ENCODE peak calls at places on chromosome 14, in seven cellular contexts. D is cardiac muscle cell, S is H7, E is tibial nerve, L is astrocyte of the spinal cord, A is cardiac fibroblast, G is epithelial cell of esophagus. W is an unnamed sample.

GRCh38 chr14:104724981-104725771 is 1.1 kb downstream of the ADSS1 start:
- DNase-seq in D (peak; percentile 62), S (peak; percentile 93), E (no peak), L (peak; percentile 33), A (peak; percentile 65), G (no peak), W (no peak)

GRCh38 chr14:22333408-22334274 is 255.4 kb downstream of the DAD1 start:
- DNase-seq in D (peak; percentile 50), S (no peak), E (no peak), L (peak; percentile 61), A (peak; percentile 39), G (peak; percentile 89), W (no peak)

GRCh38 chr14:92657457-92658142 is 90.8 kb downstream of the LGMN start:
- DNase-seq in D (no peak), S (peak; percentile 64), E (peak; percentile 53), L (no peak), A (no peak), G (no peak), W (no peak)

GRCh38 chr14:50335389-50335788 is 23.3 kb downstream of the DMAC2L start:
- DNase-seq in D (peak; percentile 82), S (peak; percentile 54), E (peak; percentile 69), L (peak; percentile 83), A (peak; percentile 73), G (peak; percentile 12), W (no peak)

GRCh38 chr14:94424371-94424770 is 28.2 kb downstream of the SERPINA11 start:
- DNase-seq in D (no peak), S (no peak), E (no peak), L (no peak), A (no peak), G (no peak), W (no peak)

GRCh38 chr14:68141531-68142088 is 322.0 kb downstream of the RAD51B start:
- DNase-seq in D (peak; percentile 53), S (no peak), E (no peak), L (peak; percentile 29), A (peak; percentile 46), G (peak; percentile 65), W (no peak)

GRCh38 chr14:52175982-52176502 is 91.5 kb upstream of the PTGDR start:
- DNase-seq in D (no peak), S (no peak), E (no peak), L (no peak), A (no peak), G (no peak), W (peak; percentile 82)

GRCh38 chr14:61472801-61473376 is 151.5 kb downstream of the PRKCH start:
- DNase-seq in D (peak; percentile 52), S (no peak), E (no peak), L (no peak), A (peak; percentile 41), G (no peak), W (peak; percentile 87)

GRCh38 chr14:104550340-104550848 is 29.2 kb upstream of the C14orf180 start:
- DNase-seq in D (no peak), S (peak; percentile 21), E (no peak), L (no peak), A (no peak), G (no peak), W (no peak)

GRCh38 chr14:24252289-24253124 is 10.1 kb upstream of the TINF2 start:
- DNase-seq in D (no peak), S (peak; percentile 24), E (no peak), L (no peak), A (no peak), G (no peak), W (no peak)

GRCh38 chr14:48748151-48748550 is 838.0 kb downstream of the RPS29 start:
- DNase-seq in D (no peak), S (no peak), E (no peak), L (no peak), A (no peak), G (no peak), W (no peak)

GRCh38 chr14:31937730-31938346 is 139.3 kb upstream of the ARHGAP5 start:
- DNase-seq in D (peak; percentile 64), S (no peak), E (peak; percentile 46), L (peak; percentile 69), A (peak; percentile 46), G (peak; percentile 96), W (peak; percentile 18)

GRCh38 chr14:23094666-23095195 is at the start of gene ACIN1:
- DNase-seq in D (peak; percentile 92), S (peak; percentile 89), E (peak; percentile 61), L (peak; percentile 92), A (peak; percentile 93), G (peak; percentile 79), W (peak; percentile 93)

GRCh38 chr14:100846309-100846859 is 20.5 kb downstream of the MEG3 start:
- DNase-seq in D (no peak), S (no peak), E (no peak), L (no peak), A (no peak), G (no peak), W (no peak)

GRCh38 chr14:33952541-33952940 is 1.7 kb upstream of the EGLN3 start:
- DNase-seq in D (no peak), S (no peak), E (no peak), L (no peak), A (no peak), G (no peak), W (no peak)

GRCh38 chr14:33950320-33951182 is at the start of gene EGLN3:
- DNase-seq in D (peak; percentile 85), S (peak; percentile 96), E (peak; percentile 68), L (peak; percentile 75), A (peak; percentile 79), G (peak; percentile 92), W (no peak)

GRCh38 chr14:33954016-33954598 is 3.2 kb upstream of the EGLN3 start:
- DNase-seq in D (no peak), S (no peak), E (no peak), L (no peak), A (no peak), G (no peak), W (no peak)

GRCh38 chr14:33949051-33950037 is 1.5 kb downstream of the EGLN3 start:
- DNase-seq in D (no peak), S (no peak), E (no peak), L (no peak), A (no peak), G (no peak), W (no peak)

GRCh38 chr14:33951183-33951840 is 438 bp upstream of the EGLN3 start:
- DNase-seq in D (no peak), S (no peak), E (no peak), L (no peak), A (no peak), G (no peak), W (no peak)
- H3K4me3 ChIP-seq in D (no peak overlapping the region), S (no peak overlapping the region), E (peak overlapping the region; percentile 58), L (peak overlapping the region; percentile 62), A (peak overlapping the region; percentile 19), G (peak overlapping the region; percentile 94), W (peak overlapping the region; percentile 62)

GRCh38 chr14:105894978-105895881 is 368.8 kb downstream of the TMEM121 start:
- DNase-seq in D (no peak), S (no peak), E (no peak), L (no peak), A (no peak), G (no peak), W (no peak)
- H3K4me3 ChIP-seq in D (no peak overlapping the region), S (no peak overlapping the region), E (no peak overlapping the region), L (no peak overlapping the region), A (no peak overlapping the region), G (no peak overlapping the region), W (no peak overlapping the region)

GRCh38 chr14:58571256-58571655 is 66.5 kb upstream of the DACT1 start:
- DNase-seq in D (no peak), S (no peak), E (no peak), L (no peak), A (no peak), G (no peak), W (no peak)
- H3K4me3 ChIP-seq in D (no peak overlapping the region), S (no peak overlapping the region), E (no peak overlapping the region), L (no peak overlapping the region), A (no peak overlapping the region), G (no peak overlapping the region), W (no peak overlapping the region)

GRCh38 chr14:55129086-55129427 is at the start of gene LGALS3:
- DNase-seq in D (peak; percentile 75), S (peak; percentile 94), E (peak; percentile 61), L (peak; percentile 52), A (peak; percentile 84), G (peak; percentile 80), W (no peak)
- H3K4me3 ChIP-seq in D (peak within 1 kb of the TSS; percentile 61), S (peak within 1 kb of the TSS; percentile 53), E (peak within 1 kb of the TSS; percentile 75), L (peak within 1 kb of the TSS; percentile 75), A (peak within 1 kb of the TSS; percentile 73), G (peak within 1 kb of the TSS; percentile 89), W (no peak within 1 kb of the TSS)

DNA sequence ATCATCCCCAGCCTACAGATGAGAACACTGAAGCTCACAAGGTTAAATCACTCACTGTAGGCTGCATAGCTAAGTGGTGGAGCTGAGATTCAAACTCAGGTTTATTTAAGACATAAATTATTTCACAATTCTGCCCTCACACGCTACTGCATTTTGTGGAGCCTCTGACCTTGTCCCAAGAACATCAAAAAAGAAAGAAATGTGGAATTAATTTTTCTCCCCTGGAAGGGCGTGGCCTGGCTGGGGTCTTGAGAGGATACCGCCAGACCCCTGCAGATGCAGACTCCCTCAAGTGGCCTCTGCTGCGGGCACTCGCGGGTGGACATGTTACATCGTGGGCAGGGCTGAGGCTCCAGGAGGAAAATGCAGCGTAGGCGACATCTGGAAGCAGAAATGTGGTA is 40.6 kb downstream of the LTBP2 start:
- DNase-seq in D (peak; percentile 68), S (no peak), E (no peak), L (no peak), A (no peak), G (peak; percentile 58), W (no peak)
- H3K4me3 ChIP-seq in D (no peak overlapping the region), S (no peak overlapping the region), E (no peak overlapping the region), L (no peak overlapping the region), A (no peak overlapping the region), G (peak overlapping the region; percentile 14), W (no peak overlapping the region)

W was measured in Jurkat, Clone E6-1.